ENCODE peak calls at places on chromosomes 12 and 14, in eight cellular contexts. Q is stimulated activated naive CD8-positive, alpha-beta T cell treated with anti-CD3 and anti-CD28 coated beads, Interleukin-15, amount 100 ng/mL, for 72 hours; E is activated gamma-delta T cell treated with Interleukin-2 at 50 U/mL for 16 hours; Y is ACHN; P is DMS 273 treated with DMSO at 0.1 percent for 48 hours; A is posterior cingulate gyrus; F is body of pancreas; B is naive thymus-derived CD4-positive, alpha-beta T cell. G is an unnamed sample.

GRCh38 chr12:25868193-25868592 is 90.3 kb upstream of the RASSF8 start:
- DNase-seq in Q (no peak), E (no peak), Y (no peak), P (no peak), A (no peak), F (no peak), B (no peak), G (no peak)

GRCh38 chr12:108689314-108690190 is 41.8 kb downstream of the CORO1C start:
- DNase-seq in Q (no peak), E (no peak), Y (no peak), P (no peak), A (no peak), F (no peak), B (peak; percentile 57), G (peak; percentile 69)

GRCh38 chr12:47989666-47990065 is 14.6 kb downstream of the COL2A1 start:
- DNase-seq in Q (no peak), E (no peak), Y (no peak), P (no peak), A (no peak), F (no peak), B (no peak), G (peak; percentile 36)

GRCh38 chr14:98290596-98290995 is 981.4 kb downstream of the BCL11B start:
- DNase-seq in Q (no peak), E (no peak), Y (peak; percentile 2), P (no peak), A (no peak), F (no peak), B (no peak), G (no peak)

GRCh38 chr12:71063087-71063486 is 94.7 kb downstream of the TSPAN8 start:
- DNase-seq in Q (no peak), E (no peak), Y (no peak), P (no peak), A (no peak), F (no peak), B (no peak), G (no peak)

GRCh38 chr14:61364243-61364642 is 42.9 kb downstream of the PRKCH start:
- DNase-seq in Q (no peak), E (no peak), Y (no peak), P (no peak), A (no peak), F (no peak), B (no peak), G (no peak)

GRCh38 chr14:29240046-29240445 is 473.5 kb downstream of the FOXG1 start:
- DNase-seq in Q (no peak), E (no peak), Y (no peak), P (no peak), A (no peak), F (no peak), B (no peak), G (no peak)

GRCh38 chr12:50749459-50749882 is 14.4 kb upstream of the ATF1 start:
- DNase-seq in Q (no peak), E (no peak), Y (no peak), P (no peak), A (no peak), F (no peak), B (no peak), G (no peak)

GRCh38 chr14:60064491-60065072 is 27.1 kb upstream of the PCNX4 start:
- DNase-seq in Q (no peak), E (no peak), Y (peak; percentile 36), P (no peak), A (no peak), F (no peak), B (no peak), G (no peak)

GRCh38 chr12:52655720-52656124 is 3.7 kb upstream of the KRT2 start:
- DNase-seq in Q (no peak), E (no peak), Y (no peak), P (no peak), A (no peak), F (peak; percentile 26), B (no peak), G (no peak)

GRCh38 chr14:99674064-99674650 is 9.9 kb upstream of the CYP46A1 start:
- DNase-seq in Q (no peak), E (no peak), Y (no peak), P (no peak), A (no peak), F (no peak), B (no peak), G (no peak)

GRCh38 chr12:958449-959123 is 9.1 kb upstream of the RAD52 start:
- DNase-seq in Q (no peak), E (no peak), Y (no peak), P (no peak), A (no peak), F (no peak), B (no peak), G (no peak)

G was measured in sciatic nerve.